ENCODE peak calls at places on chromosomes 11 and 22, in six cellular contexts. One of them, this sample, is unnamed. For H3K4me1, the result is how much of the 10 kb centered on the place peaks cover.

GRCh38 chr22:23531283-23531921 is 48.7 kb downstream of the IGLL1 start:
- DNase-seq in right lobe of liver: peak
- DNase-seq in pancreas: no peak
- DNase-seq in OCI-LY7: no peak
- DNase-seq in neural progenitor cell: no peak
- DNase-seq in left lung: peak
- DNase-seq in this sample: no peak

GRCh38 chr11:86456075-86456939 is 81.6 kb downstream of the CCDC81 start:
- DNase-seq in pancreas: peak
- DNase-seq in OCI-LY7: peak
- DNase-seq in neural progenitor cell: peak
- DNase-seq in left lung: peak
- DNase-seq in right lobe of liver: peak
- DNase-seq in this sample: peak

GRCh38 chr22:23504522-23504921 is 75.6 kb downstream of the IGLL1 start:
- DNase-seq in left lung: no peak
- DNase-seq in OCI-LY7: peak
- DNase-seq in neural progenitor cell: no peak
- DNase-seq in pancreas: no peak
- DNase-seq in right lobe of liver: peak
- DNase-seq in this sample: no peak

GRCh38 chr11:26974068-26974790 is 19.7 kb upstream of the FIBIN start:
- DNase-seq in OCI-LY7: no peak
- DNase-seq in pancreas: no peak
- DNase-seq in neural progenitor cell: peak
- DNase-seq in right lobe of liver: no peak
- DNase-seq in left lung: no peak
- DNase-seq in this sample: no peak

GRCh38 chr11:69703711-69704507 is at the start of gene FGF19:
- DNase-seq in pancreas: no peak
- DNase-seq in right lobe of liver: no peak
- DNase-seq in left lung: no peak
- DNase-seq in neural progenitor cell: peak
- DNase-seq in OCI-LY7: no peak
- DNase-seq in this sample: no peak

GRCh38 chr22:43520632-43521039 is 108.8 kb downstream of the MPPED1 start:
- DNase-seq in OCI-LY7: no peak
- DNase-seq in right lobe of liver: no peak
- DNase-seq in neural progenitor cell: no peak
- DNase-seq in pancreas: no peak
- DNase-seq in left lung: no peak
- DNase-seq in this sample: no peak

GRCh38 chr11:17605736-17606135 is 58.7 kb downstream of the OTOG start:
- DNase-seq in neural progenitor cell: no peak
- DNase-seq in right lobe of liver: no peak
- DNase-seq in left lung: no peak
- DNase-seq in pancreas: no peak
- DNase-seq in OCI-LY7: no peak
- DNase-seq in this sample: no peak

GRCh38 chr22:18057568-18058209 is 20.1 kb upstream of the PEX26 start:
- DNase-seq in left lung: peak
- DNase-seq in pancreas: peak
- DNase-seq in OCI-LY7: peak
- DNase-seq in right lobe of liver: peak
- DNase-seq in neural progenitor cell: no peak
- DNase-seq in this sample: peak

GRCh38 chr22:17791196-17791595 is 16.9 kb upstream of the BID start:
- DNase-seq in pancreas: no peak
- DNase-seq in left lung: no peak
- DNase-seq in right lobe of liver: no peak
- DNase-seq in neural progenitor cell: no peak
- DNase-seq in OCI-LY7: no peak
- DNase-seq in this sample: no peak

GRCh38 chr11:114050258-114050927 is 9.1 kb upstream of the ZBTB16 start:
- DNase-seq in pancreas: no peak
- DNase-seq in neural progenitor cell: no peak
- DNase-seq in right lobe of liver: no peak
- DNase-seq in left lung: no peak
- DNase-seq in OCI-LY7: no peak
- DNase-seq in this sample: no peak

GRCh38 chr11:8066036-8066910 is 14.7 kb upstream of the TUB start:
- DNase-seq in neural progenitor cell: no peak
- DNase-seq in pancreas: no peak
- DNase-seq in right lobe of liver: no peak
- DNase-seq in left lung: no peak
- DNase-seq in OCI-LY7: no peak
- DNase-seq in this sample: no peak

GRCh38 chr22:45837507-45837906 is 139.5 kb downstream of the WNT7B start:
- DNase-seq in left lung: no peak
- DNase-seq in right lobe of liver: no peak
- DNase-seq in OCI-LY7: no peak
- DNase-seq in pancreas: no peak
- DNase-seq in neural progenitor cell: no peak
- DNase-seq in this sample: no peak

GRCh38 chr11:115197433-115197832 is 306.8 kb downstream of the CADM1 start:
- DNase-seq in pancreas: no peak
- DNase-seq in neural progenitor cell: no peak
- DNase-seq in right lobe of liver: no peak
- DNase-seq in left lung: no peak
- DNase-seq in OCI-LY7: no peak
- DNase-seq in this sample: no peak

GRCh38 chr11:66221726-66222236 is 46.7 kb upstream of the RAB1B start:
- DNase-seq in right lobe of liver: peak
- DNase-seq in left lung: peak
- DNase-seq in neural progenitor cell: no peak
- DNase-seq in OCI-LY7: no peak
- DNase-seq in pancreas: no peak
- DNase-seq in this sample: no peak

GRCh38 chr11:125299061-125299616 is 134.6 kb downstream of the PKNOX2 start:
- DNase-seq in neural progenitor cell: no peak
- DNase-seq in right lobe of liver: no peak
- DNase-seq in pancreas: no peak
- DNase-seq in left lung: no peak
- DNase-seq in OCI-LY7: no peak
- DNase-seq in this sample: no peak

GRCh38 chr11:15897211-15897960 is 459.0 kb downstream of the SOX6 start:
- DNase-seq in left lung: no peak
- DNase-seq in neural progenitor cell: no peak
- DNase-seq in pancreas: no peak
- DNase-seq in right lobe of liver: no peak
- DNase-seq in OCI-LY7: no peak
- DNase-seq in this sample: no peak

GRCh38 chr22:30290679-30291333 is 1.5 kb upstream of the CASTOR1 start:
- DNase-seq in neural progenitor cell: peak
- DNase-seq in right lobe of liver: peak
- DNase-seq in left lung: peak
- DNase-seq in OCI-LY7: peak
- DNase-seq in pancreas: peak
- DNase-seq in this sample: peak

GRCh38 chr11:6799402-6799801 is at the start of gene OR6A2:
- DNase-seq in OCI-LY7: no peak
- DNase-seq in neural progenitor cell: no peak
- DNase-seq in right lobe of liver: no peak
- DNase-seq in pancreas: no peak
- DNase-seq in left lung: no peak
- DNase-seq in this sample: no peak

GRCh38 chr11:34624069-34624468 is 3.2 kb downstream of the EHF start:
- DNase-seq in right lobe of liver: no peak
- DNase-seq in neural progenitor cell: no peak
- DNase-seq in OCI-LY7: no peak
- DNase-seq in pancreas: no peak
- DNase-seq in left lung: no peak
- DNase-seq in this sample: no peak

GRCh38 chr11:34599406-34599901 is 21.4 kb upstream of the EHF start:
- DNase-seq in neural progenitor cell: no peak
- DNase-seq in left lung: no peak
- DNase-seq in pancreas: no peak
- DNase-seq in right lobe of liver: no peak
- DNase-seq in OCI-LY7: no peak
- DNase-seq in this sample: no peak

GRCh38 chr11:72924568-72925190 is 110.5 kb downstream of the ATG16L2 start:
- DNase-seq in pancreas: no peak
- DNase-seq in right lobe of liver: no peak
- DNase-seq in left lung: no peak
- DNase-seq in neural progenitor cell: no peak
- DNase-seq in OCI-LY7: peak
- DNase-seq in this sample: no peak
- TF ChIP-seq CTCF in pancreas: no peak
- TF ChIP-seq CTCF in right lobe of liver: peak
- TF ChIP-seq CTCF in left lung: peak
- TF ChIP-seq CTCF in neural progenitor cell: peak
- TF ChIP-seq CTCF in OCI-LY7: peak
- TF ChIP-seq CTCF in this sample: peak

GRCh38 chr22:50191041-50191740 is 5.5 kb downstream of the TRABD start:
- DNase-seq in neural progenitor cell: no peak
- DNase-seq in left lung: peak
- DNase-seq in OCI-LY7: peak
- DNase-seq in pancreas: no peak
- DNase-seq in right lobe of liver: no peak
- DNase-seq in this sample: no peak
- H3K4me1 ChIP-seq in neural progenitor cell: under half
- H3K4me1 ChIP-seq in left lung: half or more
- H3K4me1 ChIP-seq in OCI-LY7: half or more
- H3K4me1 ChIP-seq in pancreas: under half
- H3K4me1 ChIP-seq in right lobe of liver: under half
- H3K4me1 ChIP-seq in this sample: under half

GRCh38 chr11:14417186-14417585 is 58.2 kb upstream of the RRAS2 start:
- DNase-seq in right lobe of liver: no peak
- DNase-seq in OCI-LY7: no peak
- DNase-seq in left lung: no peak
- DNase-seq in pancreas: no peak
- DNase-seq in neural progenitor cell: no peak
- DNase-seq in this sample: no peak

GRCh38 chr11:14409891-14410290 is 50.9 kb upstream of the RRAS2 start:
- DNase-seq in pancreas: no peak
- DNase-seq in right lobe of liver: no peak
- DNase-seq in OCI-LY7: no peak
- DNase-seq in left lung: no peak
- DNase-seq in neural progenitor cell: no peak
- DNase-seq in this sample: no peak

GRCh38 chr11:14411818-14412217 is 52.8 kb upstream of the RRAS2 start:
- DNase-seq in pancreas: no peak
- DNase-seq in right lobe of liver: no peak
- DNase-seq in neural progenitor cell: no peak
- DNase-seq in OCI-LY7: no peak
- DNase-seq in left lung: no peak
- DNase-seq in this sample: no peak

GRCh38 chr11:14414470-14415461 is 55.8 kb upstream of the RRAS2 start:
- DNase-seq in pancreas: no peak
- DNase-seq in left lung: no peak
- DNase-seq in OCI-LY7: no peak
- DNase-seq in neural progenitor cell: no peak
- DNase-seq in right lobe of liver: no peak
- DNase-seq in this sample: no peak

GRCh38 chr11:14413307-14414072 is 54.5 kb upstream of the RRAS2 start:
- DNase-seq in pancreas: no peak
- DNase-seq in OCI-LY7: no peak
- DNase-seq in neural progenitor cell: peak
- DNase-seq in right lobe of liver: no peak
- DNase-seq in left lung: no peak
- DNase-seq in this sample: no peak
- TF ChIP-seq CTCF in pancreas: no peak
- TF ChIP-seq CTCF in OCI-LY7: peak
- TF ChIP-seq CTCF in neural progenitor cell: peak
- TF ChIP-seq CTCF in right lobe of liver: no peak
- TF ChIP-seq CTCF in left lung: no peak
- TF ChIP-seq CTCF in this sample: peak

DNA sequence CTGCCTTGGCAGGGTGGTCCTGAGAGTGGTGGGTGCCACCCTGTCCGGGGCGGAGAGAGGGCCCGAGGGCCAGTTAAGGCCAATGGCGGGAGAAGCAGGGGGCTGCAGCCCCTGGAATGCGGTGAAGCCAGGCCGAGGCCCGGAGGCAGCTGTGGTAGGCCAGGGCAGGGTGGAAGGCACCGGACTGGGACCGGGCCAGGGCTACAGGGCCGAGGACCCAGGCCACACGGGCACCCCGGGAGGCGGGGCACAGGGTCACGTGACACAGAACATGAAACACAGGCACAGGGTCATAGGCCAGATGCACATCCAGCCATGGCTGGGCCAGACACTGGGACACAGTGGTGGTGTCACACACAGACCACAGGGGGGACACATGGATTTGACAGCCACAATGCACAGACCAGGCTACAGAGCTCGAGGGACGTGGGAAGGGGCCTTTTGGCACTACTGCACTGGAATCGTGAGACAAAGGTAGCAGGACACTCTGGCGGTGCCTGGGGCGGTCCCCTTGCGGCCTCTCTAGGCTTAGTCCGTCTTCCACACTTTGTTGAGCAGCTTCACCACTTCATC is 2.8 kb downstream of the SLC25A1 start:
- DNase-seq in right lobe of liver: no peak
- DNase-seq in pancreas: no peak
- DNase-seq in neural progenitor cell: peak
- DNase-seq in OCI-LY7: no peak
- DNase-seq in left lung: no peak
- DNase-seq in this sample: no peak
- H3K4me1 ChIP-seq in right lobe of liver: half or more
- H3K4me1 ChIP-seq in pancreas: under half
- H3K4me1 ChIP-seq in neural progenitor cell: under half
- H3K4me1 ChIP-seq in OCI-LY7: half or more
- H3K4me1 ChIP-seq in left lung: half or more
- H3K4me1 ChIP-seq in this sample: half or more